ENCODE peak calls at places on chromosomes 16 and 17, in four cellular contexts. O is C1 segment of cervical spinal cord, Y is NB4, H is iris pigment epithelial cell. U is an unnamed sample.
A peak's percentile ranks its signal among the peaks of the same experiment; 100 is the strongest.

GRCh38 chr17:79230576-79230975 is 156.0 kb downstream of the ENGASE start:
- DNase-seq in Y (no peak), H (no peak), O (no peak), U (no peak)

GRCh38 chr17:20993863-20994778 is 48.7 kb downstream of the USP22 start:
- DNase-seq in O (no peak), H (no peak), Y (no peak), U (no peak)

GRCh38 chr17:69729937-69730336 is 315.4 kb downstream of the MAP2K6 start:
- DNase-seq in Y (no peak), O (no peak), H (peak; percentile 93), U (peak; percentile 73)

GRCh38 chr17:29150191-29150590 is 30.0 kb downstream of the MYO18A start:
- DNase-seq in H (no peak), Y (no peak), O (no peak), U (no peak)

GRCh38 chr16:70659546-70659945 is 13.2 kb downstream of the IL34 start:
- DNase-seq in Y (no peak), O (no peak), H (no peak), U (no peak)

GRCh38 chr16:85479972-85480726 is 133.0 kb upstream of the GSE1 start:
- DNase-seq in Y (peak; percentile 76), O (no peak), H (no peak), U (no peak)

GRCh38 chr17:57946798-57947358 is 8.3 kb downstream of the CUEDC1 start:
- DNase-seq in H (peak; percentile 90), O (peak; percentile 74), Y (peak; percentile 88), U (peak; percentile 69)

GRCh38 chr16:35792516-35793285 is 2333.3 kb downstream of the TP53TG3F start:
- DNase-seq in O (no peak), Y (no peak), H (no peak), U (no peak)

GRCh38 chr17:40648326-40648968 is 829 bp upstream of the SMARCE1 start:
- DNase-seq in O (no peak), H (peak; percentile 11), Y (no peak), U (peak; percentile 21)

GRCh38 chr17:73838815-73839214 is 194.6 kb upstream of the SDK2 start:
- DNase-seq in O (no peak), H (no peak), Y (no peak), U (no peak)

GRCh38 chr16:17469011-17469741 is 1.6 kb downstream of the XYLT1 start:
- DNase-seq in H (no peak), O (no peak), Y (peak; percentile 36), U (no peak)

GRCh38 chr17:8766731-8767130 is 8.4 kb upstream of the SPDYE4 start:
- DNase-seq in O (no peak), Y (no peak), H (peak; percentile 6), U (peak; percentile 79)